ENCODE peak calls at places on chromosomes 2 and 18, in six cellular contexts. U is HepG2, Y is A549, D is upper lobe of left lung, G is GM12878, E is K562. F is an unnamed sample.

GRCh38 chr2:68281988-68282387 is 29.7 kb upstream of the PPP3R1 start:
- ATAC-seq in E (no peak), Y (peak; percentile 30), G (no peak), D (no peak), U (no peak), F (no peak)

GRCh38 chr2:133424876-133425275 is 143.4 kb downstream of the NCKAP5 start:
- ATAC-seq in Y (no peak), G (peak; percentile 11), E (no peak), U (no peak), D (no peak), F (no peak)

GRCh38 chr2:144570566-144570965 is 50.6 kb upstream of the ZEB2 start:
- ATAC-seq in G (no peak), E (no peak), U (no peak), Y (no peak), D (no peak), F (no peak)

GRCh38 chr18:74819433-74820059 is 221.9 kb downstream of the ZNF407 start:
- ATAC-seq in Y (peak; percentile 76), E (peak; percentile 97), G (peak; percentile 100), D (no peak), U (peak; percentile 99), F (no peak)

GRCh38 chr2:190060626-190061025 is 1.9 kb downstream of the MSTN start:
- ATAC-seq in E (no peak), U (no peak), Y (no peak), D (no peak), G (no peak), F (no peak)

GRCh38 chr18:2559249-2559648 is 12.1 kb downstream of the METTL4 start:
- ATAC-seq in G (peak; percentile 51), E (no peak), U (no peak), Y (no peak), D (no peak), F (no peak)

GRCh38 chr2:219021591-219021990 is 19.7 kb downstream of the CFAP65 start:
- ATAC-seq in U (no peak), G (no peak), E (no peak), D (no peak), Y (no peak), F (no peak)

GRCh38 chr2:119136872-119137271 is 21.7 kb downstream of the C1QL2 start:
- ATAC-seq in Y (no peak), E (no peak), D (no peak), U (no peak), G (no peak), F (no peak)

GRCh38 chr18:4016391-4017049 is 438.6 kb downstream of the DLGAP1 start:
- ATAC-seq in E (no peak), D (no peak), Y (no peak), G (peak; percentile 89), U (no peak), F (no peak)

GRCh38 chr2:157418215-157418614 is 25.7 kb downstream of the CYTIP start:
- ATAC-seq in U (no peak), G (no peak), Y (no peak), E (no peak), D (peak; percentile 51), F (no peak)

GRCh38 chr18:9876867-9877654 is 8.7 kb upstream of the TXNDC2 start:
- ATAC-seq in G (peak; percentile 35), D (peak; percentile 85), U (peak; percentile 63), E (peak; percentile 85), Y (peak; percentile 98), F (peak; percentile 93)

GRCh38 chr2:96537734-96538486 is 1.4 kb downstream of the ARID5A start:
- ATAC-seq in Y (no peak), U (peak; percentile 14), G (peak; percentile 25), D (peak; percentile 0), E (no peak), F (no peak)

GRCh38 chr2:17646838-17647701 is 106.5 kb downstream of the SMC6 start:
- ATAC-seq in D (no peak), G (no peak), U (no peak), E (no peak), Y (no peak), F (no peak)

GRCh38 chr2:127107622-127107999 is 657 bp upstream of the BIN1 start:
- ATAC-seq in G (peak; percentile 28), D (peak; percentile 0), E (no peak), U (peak; percentile 32), Y (peak; percentile 70), F (no peak)

GRCh38 chr2:220835563-220835962 is 736.5 kb downstream of the EPHA4 start:
- ATAC-seq in G (no peak), Y (peak; percentile 54), U (no peak), E (no peak), D (no peak), F (no peak)

GRCh38 chr2:140416577-140416976 is 1636.4 kb upstream of the NXPH2 start:
- ATAC-seq in E (no peak), D (no peak), Y (no peak), G (no peak), U (no peak), F (no peak)

GRCh38 chr18:62357079-62357719 is 32.1 kb downstream of the TNFRSF11A start:
- ATAC-seq in U (no peak), Y (no peak), E (no peak), G (peak; percentile 79), D (no peak), F (no peak)

GRCh38 chr2:199992296-199992695 is 36.9 kb downstream of the MAIP1 start:
- ATAC-seq in E (no peak), D (no peak), G (no peak), U (no peak), Y (no peak), F (no peak)

GRCh38 chr18:59691046-59691395 is 6.2 kb downstream of the CCBE1 start:
- ATAC-seq in G (no peak), D (no peak), E (no peak), U (no peak), Y (no peak), F (no peak)

GRCh38 chr2:20539133-20539719 is 92.4 kb downstream of the RHOB start:
- ATAC-seq in U (peak; percentile 1), Y (no peak), D (peak; percentile 33), E (peak; percentile 17), G (no peak), F (peak; percentile 11)

GRCh38 chr2:115880558-115880957 is 1438.1 kb downstream of the DPP10 start:
- ATAC-seq in Y (no peak), E (no peak), D (no peak), G (no peak), U (no peak), F (no peak)

GRCh38 chr18:51933903-51934302 is 406.1 kb upstream of the DCC start:
- ATAC-seq in Y (no peak), E (no peak), U (no peak), G (no peak), D (no peak), F (no peak)

GRCh38 chr18:46917808-46918600 is 602 bp downstream of the KATNAL2 start:
- ATAC-seq in D (peak; percentile 28), Y (peak; percentile 53), E (peak; percentile 78), U (peak; percentile 17), G (peak; percentile 12), F (peak; percentile 32)

GRCh38 chr2:152557273-152557879 is 159.9 kb downstream of the PRPF40A start:
- ATAC-seq in U (no peak), G (no peak), E (no peak), Y (no peak), D (no peak), F (no peak)

GRCh38 chr2:152552868-152553267 is 164.4 kb downstream of the PRPF40A start:
- ATAC-seq in Y (no peak), U (no peak), D (no peak), G (no peak), E (no peak), F (no peak)

GRCh38 chr2:152553518-152553917 is 163.7 kb downstream of the PRPF40A start:
- ATAC-seq in Y (no peak), E (no peak), D (no peak), G (no peak), U (no peak), F (no peak)

GRCh38 chr2:152556506-152556905 is 160.8 kb downstream of the PRPF40A start:
- ATAC-seq in D (no peak), U (no peak), Y (no peak), E (no peak), G (no peak), F (no peak)

DNA sequence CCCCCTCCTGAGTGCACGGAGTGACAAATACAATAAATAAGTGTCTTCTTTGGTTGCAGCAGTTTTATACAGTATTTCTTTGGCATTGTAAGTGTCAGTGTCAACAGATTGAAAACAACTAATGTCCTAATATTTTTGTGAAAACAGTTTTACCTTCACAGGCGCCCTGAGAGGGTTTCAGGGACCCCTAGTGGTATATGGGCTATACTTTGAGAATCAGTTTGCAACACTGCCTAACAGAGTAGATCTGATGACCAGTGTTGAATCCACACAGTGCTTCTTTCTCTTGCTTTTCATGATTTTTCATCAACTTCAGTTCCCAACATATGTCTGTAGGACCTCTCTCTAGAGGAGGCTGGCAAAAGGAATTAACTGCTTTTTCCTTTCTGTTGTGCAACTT is 162.2 kb downstream of the PRPF40A start:
- ATAC-seq in E (no peak), Y (peak; percentile 64), U (peak; percentile 87), D (no peak), G (peak; percentile 73), F (no peak)
- TF ChIP-seq CTCF in E (peak; percentile 11), Y (peak; percentile 46), U (peak; percentile 49), D (no peak), G (peak; percentile 14), F (no peak)

DNA sequence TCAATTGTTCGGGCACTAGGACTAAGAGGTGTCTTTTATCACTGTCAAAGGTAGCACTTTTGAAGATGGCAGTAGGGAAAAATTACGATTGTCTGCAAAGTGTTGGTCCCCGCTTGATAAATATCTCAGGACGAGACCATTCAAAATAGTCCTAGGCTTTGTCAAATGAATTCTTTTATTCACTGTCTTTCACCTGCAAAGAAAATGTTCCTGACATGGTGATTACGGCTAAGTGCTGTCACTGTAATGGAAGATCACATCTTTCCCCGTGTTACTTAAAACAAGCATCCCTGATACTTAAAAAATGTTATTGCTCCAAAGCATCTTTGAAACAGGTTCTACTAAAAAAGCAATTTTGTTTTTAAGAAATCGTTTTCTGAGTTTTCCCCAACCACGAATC is 71.7 kb downstream of the KCTD1 start:
- ATAC-seq in E (no peak), Y (no peak), U (no peak), D (no peak), G (no peak), F (no peak)
- TF ChIP-seq EP300 in E (no peak), Y (no peak), U (no peak), D (no peak), G (no peak), F (no peak)

GRCh38 chr2:63796796-63797195 is 44.9 kb upstream of the UGP2 start:
- ATAC-seq in E (no peak), U (no peak), D (no peak), G (no peak), Y (no peak), F (no peak)
- TF ChIP-seq CTCF in E (no peak), U (no peak), D (no peak), G (no peak), Y (no peak), F (no peak)

GRCh38 chr18:22912149-22912548 is 21.0 kb upstream of the RBBP8 start:
- ATAC-seq in E (no peak), U (no peak), Y (no peak), G (no peak), D (no peak), F (no peak)

GRCh38 chr18:22914633-22915032 is 18.5 kb upstream of the RBBP8 start:
- ATAC-seq in Y (no peak), U (peak; percentile 67), G (no peak), D (no peak), E (no peak), F (no peak)

GRCh38 chr18:22912835-22913234 is 20.3 kb upstream of the RBBP8 start:
- ATAC-seq in E (no peak), D (peak; percentile 63), U (no peak), G (no peak), Y (no peak), F (no peak)

GRCh38 chr18:22915337-22915736 is 17.8 kb upstream of the RBBP8 start:
- ATAC-seq in D (no peak), U (no peak), G (no peak), Y (no peak), E (no peak), F (no peak)

GRCh38 chr18:22913861-22914260 is 19.3 kb upstream of the RBBP8 start:
- ATAC-seq in E (no peak), G (no peak), Y (no peak), D (peak; percentile 67), U (no peak), F (no peak)
- TF ChIP-seq EP300 in E (no peak), G (no peak), Y (no peak), D (peak; percentile 84), U (no peak), F (no peak)

F was measured in gastroesophageal sphincter.